ENCODE peak calls at places on chromosomes 2 and 18, in four cellular contexts. O is Calu3, R is stomach, J is hippocampal formation. D is an unnamed sample.
A peak's percentile ranks its signal among the peaks of the same experiment; 100 is the strongest.

GRCh38 chr18:23495723-23496440 is 7.4 kb upstream of the RMC1 start:
- DNase-seq in O (no peak), R (no peak), J (no peak), D (no peak)

GRCh38 chr2:150630587-150631235 is 143.2 kb upstream of the RND3 start:
- DNase-seq in R (no peak), J (no peak), O (no peak), D (no peak)

GRCh38 chr18:10029711-10030110 is 115.9 kb downstream of the VAPA start:
- DNase-seq in O (no peak), J (no peak), R (no peak), D (no peak)

GRCh38 chr2:110764931-110765330 is 32.6 kb downstream of the ACOXL start:
- DNase-seq in J (no peak), R (no peak), O (no peak), D (no peak)

GRCh38 chr2:20012282-20013060 is at the start of gene MATN3:
- DNase-seq in J (no peak), R (peak; percentile 63), O (peak; percentile 55), D (no peak)

GRCh38 chr2:180747728-180748127 is 232.7 kb upstream of the UBE2E3 start:
- DNase-seq in O (peak; percentile 5), J (no peak), R (no peak), D (no peak)

GRCh38 chr2:148674063-148675020 is 29.8 kb downstream of the EPC2 start:
- DNase-seq in O (peak; percentile 43), R (no peak), J (no peak), D (peak; percentile 43)

GRCh38 chr18:27887711-27888495 is 289.0 kb downstream of the CDH2 start:
- DNase-seq in R (no peak), J (no peak), O (no peak), D (no peak)

GRCh38 chr2:207332473-207333212 is 166.9 kb upstream of the KLF7 start:
- DNase-seq in J (no peak), R (no peak), O (no peak), D (no peak)

GRCh38 chr2:159557437-159558034 is 58.8 kb downstream of the BAZ2B start:
- DNase-seq in R (no peak), O (peak; percentile 7), J (no peak), D (no peak)

GRCh38 chr2:111119847-111120252 is 864 bp upstream of the BCL2L11 start:
- DNase-seq in R (no peak), J (no peak), O (no peak), D (no peak)

GRCh38 chr2:43051316-43051715 is 175.1 kb downstream of the ZFP36L2 start:
- DNase-seq in O (peak; percentile 62), J (no peak), R (peak; percentile 41), D (no peak)

GRCh38 chr18:79615586-79615985 is 64.0 kb upstream of the CTDP1 start:
- DNase-seq in J (no peak), R (no peak), O (no peak), D (no peak)

GRCh38 chr2:85175369-85176299 is 42.4 kb downstream of the TCF7L1 start:
- DNase-seq in R (no peak), J (no peak), O (no peak), D (no peak)